ENCODE peak calls at places on chromosomes 6 and 20, in nine cellular contexts. I is A549, S is ovary, D is left ventricle myocardium inferior, G is tibial nerve, Y is body of pancreas, J is GM23338, F is vagina, C is sigmoid colon. M is an unnamed sample. For H3K4me1, the result is how much of the 10 kb centered on the place peaks cover.

GRCh38 chr6:39731565-39731964 is 6.4 kb upstream of the KIF6 start:
- DNase-seq in Y (no peak), C (no peak), G (no peak), J (peak), I (no peak), D (no peak), S (no peak), F (no peak), M (no peak)

GRCh38 chr6:29887819-29888581 is 54.3 kb upstream of the HLA-A start:
- DNase-seq in G (peak), Y (peak), J (peak), C (peak), S (peak), F (no peak), I (no peak), D (peak), M (no peak)

GRCh38 chr20:47708140-47708807 is 77.0 kb downstream of the SULF2 start:
- DNase-seq in I (no peak), S (no peak), Y (no peak), J (no peak), G (no peak), F (no peak), C (no peak), D (no peak), M (no peak)

GRCh38 chr20:18628330-18628941 is 40.6 kb downstream of the DTD1 start:
- DNase-seq in I (peak), S (no peak), D (no peak), G (no peak), Y (peak), F (no peak), C (no peak), J (peak), M (peak)

GRCh38 chr6:30881392-30881986 is 2.8 kb upstream of the DDR1 start:
- DNase-seq in D (no peak), J (no peak), G (no peak), C (no peak), Y (no peak), I (no peak), S (no peak), F (no peak), M (no peak)

GRCh38 chr6:133286765-133287164 is 45.6 kb downstream of the EYA4 start:
- DNase-seq in F (no peak), G (no peak), Y (no peak), J (peak), C (no peak), S (no peak), I (no peak), D (no peak), M (peak)

GRCh38 chr6:296151-297122 is 4.2 kb downstream of the DUSP22 start:
- DNase-seq in S (no peak), F (peak), I (no peak), G (no peak), C (peak), Y (peak), J (no peak), D (no peak), M (no peak)

GRCh38 chr20:43948455-43948854 is 33.8 kb downstream of the TOX2 start:
- DNase-seq in C (no peak), I (no peak), S (no peak), G (no peak), J (no peak), Y (no peak), D (no peak), F (no peak), M (no peak)

GRCh38 chr20:6868864-6869263 is 101.4 kb downstream of the BMP2 start:
- DNase-seq in D (no peak), J (no peak), I (no peak), S (peak), G (no peak), Y (no peak), C (no peak), F (no peak), M (no peak)

GRCh38 chr6:51562198-51562597 is 525.2 kb downstream of the PKHD1 start:
- DNase-seq in S (no peak), C (no peak), F (no peak), J (no peak), I (no peak), D (no peak), G (no peak), Y (no peak), M (no peak)

GRCh38 chr20:44585042-44585968 is 2.9 kb downstream of the PKIG start:
- DNase-seq in J (peak), I (no peak), Y (no peak), D (no peak), C (no peak), F (no peak), G (no peak), S (no peak), M (no peak)

GRCh38 chr20:57003012-57003411 is 263.4 kb downstream of the BMP7 start:
- DNase-seq in G (no peak), J (no peak), Y (no peak), C (no peak), S (no peak), D (no peak), F (no peak), I (no peak), M (no peak)

DNA sequence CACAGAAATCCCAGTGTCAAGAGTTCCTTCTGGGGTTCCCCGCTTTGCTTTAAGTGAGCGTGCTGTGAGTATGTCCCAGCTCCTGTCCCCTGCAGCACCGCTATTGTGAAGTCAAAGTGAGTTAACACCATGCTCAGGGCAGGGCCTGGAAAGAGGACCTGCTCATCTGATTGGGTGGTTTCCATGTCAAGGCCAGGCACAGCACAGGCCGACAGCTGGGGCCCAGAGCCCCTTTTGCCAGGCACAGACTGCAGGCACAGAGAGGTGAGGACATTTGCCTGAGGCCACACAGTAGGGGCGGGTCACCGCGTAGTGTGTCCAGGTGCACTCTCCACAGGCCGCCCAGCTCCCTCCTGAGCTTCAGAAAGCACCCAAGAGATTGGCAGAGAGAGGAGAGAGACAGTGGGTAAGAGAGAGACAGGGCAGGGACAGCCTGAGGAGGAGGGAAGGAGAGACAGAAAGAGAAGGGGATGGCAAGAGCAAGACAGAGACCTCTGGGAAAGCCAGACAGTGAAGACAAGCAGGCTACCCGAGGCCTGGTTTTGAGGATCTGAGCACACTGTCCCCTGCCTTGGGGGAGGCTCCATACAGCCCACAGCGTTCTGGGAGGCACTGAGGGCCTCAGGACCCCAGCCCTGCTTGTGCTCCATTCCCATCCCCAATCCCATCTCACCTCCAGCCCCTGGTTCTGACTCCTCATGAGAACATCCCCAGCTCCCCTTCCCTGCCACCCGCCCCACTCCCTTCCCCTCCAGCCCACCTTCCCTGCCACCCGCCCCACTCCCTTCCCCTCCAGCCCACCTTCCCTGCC is 6.5 kb upstream of the BPIFB1 start:
- DNase-seq in Y (no peak), G (no peak), J (no peak), I (no peak), C (no peak), F (no peak), D (no peak), S (no peak), M (peak)
- H3K4me1 ChIP-seq in Y (under half), G (under half), J (under half), I (under half), C (under half), F (under half), D (under half), S (under half), M (under half)

GRCh38 chr20:10169752-10170151 is 48.9 kb upstream of the SNAP25 start:
- DNase-seq in G (no peak), Y (no peak), C (no peak), F (no peak), I (no peak), J (no peak), D (no peak), S (no peak), M (no peak)

GRCh38 chr20:10167594-10167993 is 51.0 kb upstream of the SNAP25 start:
- DNase-seq in S (no peak), Y (no peak), I (no peak), J (no peak), F (no peak), D (no peak), C (no peak), G (no peak), M (no peak)

GRCh38 chr20:10172998-10173655 is 45.5 kb upstream of the SNAP25 start:
- DNase-seq in F (no peak), S (no peak), J (no peak), Y (no peak), C (no peak), D (no peak), I (no peak), G (no peak), M (no peak)

GRCh38 chr20:10170261-10170660 is 48.4 kb upstream of the SNAP25 start:
- DNase-seq in Y (no peak), C (no peak), F (no peak), I (no peak), G (no peak), S (no peak), J (no peak), D (no peak), M (no peak)

GRCh38 chr20:10171864-10172751 is 46.5 kb upstream of the SNAP25 start:
- DNase-seq in D (no peak), Y (peak), I (peak), F (no peak), S (peak), G (no peak), C (peak), J (peak), M (peak)
- H3K4me3 ChIP-seq in D (peak), Y (no peak), I (peak), F (peak), S (peak), G (peak), C (peak), J (peak), M (peak)

DNA sequence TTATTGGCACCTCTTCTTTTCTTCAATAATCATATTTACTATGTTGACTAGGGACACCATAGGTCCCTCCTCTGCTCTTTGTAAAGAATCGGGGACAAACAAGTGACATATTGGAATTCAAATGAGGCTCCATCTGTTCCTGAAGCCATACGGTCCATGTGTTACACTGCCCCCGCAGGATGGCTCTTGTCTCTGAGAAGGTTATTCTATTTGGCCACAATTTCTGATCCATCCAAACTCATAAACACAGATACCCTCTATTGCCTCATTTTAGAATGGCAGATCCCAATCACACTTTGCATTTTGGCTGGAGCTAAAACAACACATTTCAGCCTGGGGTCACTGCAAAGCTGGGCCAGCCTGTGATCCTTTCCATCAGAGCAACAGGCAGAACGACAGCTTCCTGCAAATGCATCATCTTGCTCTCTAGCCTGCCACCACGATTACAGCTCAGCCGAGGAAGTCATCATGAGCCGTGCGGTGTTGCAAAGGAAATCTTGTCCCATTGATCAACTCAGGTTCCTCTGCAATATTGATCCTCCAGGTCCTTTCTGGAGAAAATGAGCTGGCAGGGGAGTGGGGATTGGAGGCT is 73.2 kb downstream of the AGPAT4 start:
- DNase-seq in Y (no peak), S (no peak), J (peak), C (no peak), I (no peak), D (no peak), F (no peak), G (no peak), M (peak)
- TF ChIP-seq CTCF in Y (no peak), S (no peak), J (peak), C (no peak), I (no peak), D (no peak), F (no peak), G (no peak), M (peak)

GRCh38 chr6:127865108-127865507 is 35.8 kb downstream of the THEMIS start:
- DNase-seq in Y (no peak), F (no peak), G (no peak), S (no peak), C (no peak), I (no peak), J (no peak), D (no peak), M (no peak)

GRCh38 chr6:127869183-127869582 is 31.7 kb downstream of the THEMIS start:
- DNase-seq in G (no peak), C (no peak), S (no peak), D (no peak), Y (no peak), F (no peak), I (no peak), J (no peak), M (no peak)

GRCh38 chr6:127866766-127867165 is 34.1 kb downstream of the THEMIS start:
- DNase-seq in J (no peak), C (no peak), Y (no peak), I (no peak), G (no peak), D (no peak), S (no peak), F (no peak), M (no peak)

GRCh38 chr6:127868338-127868737 is 32.5 kb downstream of the THEMIS start:
- DNase-seq in C (no peak), J (no peak), G (no peak), D (no peak), I (no peak), F (no peak), S (no peak), Y (no peak), M (no peak)

DNA sequence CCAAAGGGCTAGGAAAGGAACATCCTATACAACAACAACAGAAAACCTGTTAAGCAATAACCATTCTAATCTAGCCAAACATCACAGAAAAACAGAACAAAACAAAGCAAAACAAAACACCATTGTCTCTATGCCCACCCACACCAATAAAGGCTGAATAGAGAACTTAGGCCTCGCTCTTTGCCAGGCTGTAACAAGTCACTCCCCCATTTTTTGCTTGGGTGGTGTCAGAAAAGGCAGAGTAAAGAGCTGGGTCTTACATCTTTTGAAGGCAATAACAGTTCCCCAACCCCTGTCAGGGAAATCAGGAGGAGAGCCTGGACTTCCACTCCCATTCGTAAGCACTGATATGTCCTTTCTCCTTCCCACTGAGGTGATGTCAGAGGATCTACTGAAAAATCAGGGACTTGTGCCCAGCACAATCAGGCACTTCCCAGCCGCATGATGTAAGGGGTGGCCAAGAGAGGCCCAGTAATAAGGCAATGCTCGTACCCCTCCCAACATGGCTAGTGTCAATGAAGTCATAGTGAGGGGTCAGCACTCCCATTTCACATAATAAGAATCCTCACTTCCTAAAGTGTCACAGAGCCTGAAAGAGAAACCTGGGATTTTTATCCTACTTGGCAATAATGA is 31.0 kb downstream of the THEMIS start:
- DNase-seq in S (no peak), G (no peak), Y (no peak), F (no peak), C (no peak), J (no peak), I (no peak), D (no peak), M (no peak)
- H3K4me1 ChIP-seq in S (under half), G (under half), Y (under half), F (under half), C (under half), J (under half), I (under half), D (under half), M (under half)

GRCh38 chr20:20396794-20397193 is 28.9 kb downstream of the INSM1 start:
- DNase-seq in C (no peak), S (no peak), F (no peak), G (no peak), J (no peak), Y (no peak), D (no peak), I (no peak), M (no peak)
- H3K4me3 ChIP-seq in C (no peak), S (no peak), F (no peak), G (no peak), J (no peak), Y (no peak), D (no peak), I (no peak), M (no peak)

DNA sequence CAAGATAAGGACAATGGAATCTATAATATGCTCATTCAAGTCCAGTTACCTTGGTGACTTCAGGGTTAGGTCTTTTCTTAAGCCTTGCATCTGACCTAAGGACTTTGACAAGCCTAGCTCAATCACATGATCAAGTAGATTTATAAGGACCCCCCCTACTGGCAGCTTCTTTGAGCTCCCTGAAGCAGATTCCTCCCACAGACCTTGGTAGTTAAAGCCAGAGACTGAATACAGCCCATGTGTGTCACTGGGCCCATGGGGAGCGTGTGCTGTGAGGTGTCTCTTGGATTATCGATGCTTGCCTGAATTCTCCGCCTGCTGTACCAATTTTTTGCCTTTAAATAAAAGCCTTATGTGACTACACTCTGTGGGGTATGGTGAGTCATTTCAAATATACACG is 372.7 kb upstream of the RGS17 start:
- DNase-seq in Y (no peak), J (peak), C (no peak), F (no peak), S (no peak), D (no peak), G (no peak), I (no peak), M (peak)
- TF ChIP-seq CTCF in Y (no peak), J (peak), C (no peak), F (no peak), S (no peak), D (no peak), G (no peak), I (no peak), M (peak)

GRCh38 chr6:71252960-71253359 is 35.7 kb upstream of the OGFRL1 start:
- DNase-seq in D (no peak), J (no peak), I (no peak), C (no peak), F (no peak), G (no peak), S (no peak), Y (no peak), M (no peak)
- H3K4me1 ChIP-seq in D (half or more), J (under half), I (under half), C (under half), F (under half), G (under half), S (under half), Y (under half), M (under half)

DNA sequence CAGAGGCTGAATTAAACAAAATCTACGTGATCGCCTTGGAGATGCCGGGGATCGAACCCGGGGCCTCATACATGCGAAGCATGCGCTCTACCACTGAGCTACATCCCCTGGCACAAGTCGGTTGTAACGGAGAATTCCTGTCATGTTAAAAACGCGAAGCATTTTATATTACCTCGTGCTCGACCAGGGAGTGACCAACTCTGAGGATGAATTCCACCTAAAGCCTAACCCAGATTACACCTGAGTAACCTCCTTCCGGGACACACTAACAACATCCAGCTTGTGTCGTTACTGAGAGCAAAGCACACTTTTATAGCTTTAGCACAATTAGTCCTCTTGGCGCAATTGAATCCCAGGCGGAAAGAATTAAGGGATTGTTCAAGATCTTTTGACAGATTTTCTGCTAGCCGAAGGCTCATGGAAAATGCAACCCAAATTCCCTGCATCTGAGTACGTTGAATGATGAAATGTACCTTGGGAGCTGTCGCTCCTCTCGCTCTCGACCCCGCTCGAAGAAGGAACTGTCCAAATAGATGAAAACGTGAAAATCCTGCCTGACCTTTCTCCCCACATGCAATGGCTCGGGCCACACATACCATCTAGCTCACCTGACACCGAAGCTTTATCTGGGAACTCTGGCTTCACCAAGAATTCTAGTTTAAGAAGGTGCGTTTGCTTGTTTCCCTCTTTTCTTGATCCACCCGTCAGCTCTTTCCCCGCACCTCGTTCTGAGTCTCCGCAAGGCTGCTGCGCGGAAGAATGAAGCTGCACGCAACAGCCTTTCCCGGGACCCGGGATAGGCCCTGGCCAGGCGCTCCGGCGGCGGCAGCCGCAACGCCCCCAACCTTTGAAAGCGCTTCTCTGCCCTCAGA is 148.4 kb downstream of the GPX5 start:
- DNase-seq in C (no peak), G (no peak), Y (peak), S (peak), I (peak), F (no peak), D (no peak), J (peak), M (peak)
- H3K4me3 ChIP-seq in C (no peak), G (peak), Y (no peak), S (no peak), I (peak), F (peak), D (peak), J (peak), M (peak)

M was measured in BE2C.